ENCODE peak calls at places on chromosome 1, in ten cellular contexts. One of them, this sample, is unnamed.

GRCh38 chr1:77412069-77412793 is 130.4 kb downstream of the AK5 start:
- DNase-seq in right cardiac atrium: no peak
- DNase-seq in COR-L47: no peak
- DNase-seq in T47D: no peak
- DNase-seq in T-cell: no peak
- DNase-seq in neuronal stem cell: no peak
- DNase-seq in effector CD8-positive, alpha-beta T cell: no peak
- DNase-seq in heart left ventricle: no peak
- DNase-seq in activated effector memory CD4-positive, alpha-beta T cell treated with Interleukin-2 at 50 U/mL for 16 hours: no peak
- DNase-seq in H54: peak; percentile 25
- DNase-seq in this sample: peak; percentile 83

GRCh38 chr1:206931709-206932108 is 10.0 kb upstream of the FCMR start:
- DNase-seq in neuronal stem cell: no peak
- DNase-seq in activated effector memory CD4-positive, alpha-beta T cell treated with Interleukin-2 at 50 U/mL for 16 hours: no peak
- DNase-seq in T-cell: no peak
- DNase-seq in H54: no peak
- DNase-seq in COR-L47: no peak
- DNase-seq in effector CD8-positive, alpha-beta T cell: no peak
- DNase-seq in right cardiac atrium: no peak
- DNase-seq in T47D: no peak
- DNase-seq in heart left ventricle: no peak
- DNase-seq in this sample: no peak

GRCh38 chr1:37949524-37950152 is 2.8 kb upstream of the INPP5B start:
- DNase-seq in H54: no peak
- DNase-seq in COR-L47: no peak
- DNase-seq in heart left ventricle: no peak
- DNase-seq in T47D: peak; percentile 18
- DNase-seq in right cardiac atrium: no peak
- DNase-seq in neuronal stem cell: no peak
- DNase-seq in effector CD8-positive, alpha-beta T cell: no peak
- DNase-seq in activated effector memory CD4-positive, alpha-beta T cell treated with Interleukin-2 at 50 U/mL for 16 hours: no peak
- DNase-seq in T-cell: no peak
- DNase-seq in this sample: no peak

GRCh38 chr1:97870574-97870973 is 50.3 kb downstream of the DPYD start:
- DNase-seq in COR-L47: peak; percentile 95
- DNase-seq in neuronal stem cell: peak; percentile 3
- DNase-seq in activated effector memory CD4-positive, alpha-beta T cell treated with Interleukin-2 at 50 U/mL for 16 hours: no peak
- DNase-seq in right cardiac atrium: no peak
- DNase-seq in T-cell: no peak
- DNase-seq in heart left ventricle: no peak
- DNase-seq in H54: no peak
- DNase-seq in T47D: no peak
- DNase-seq in effector CD8-positive, alpha-beta T cell: no peak
- DNase-seq in this sample: no peak

GRCh38 chr1:24990796-24991195 is 60.7 kb upstream of the RUNX3 start:
- DNase-seq in H54: no peak
- DNase-seq in right cardiac atrium: no peak
- DNase-seq in heart left ventricle: no peak
- DNase-seq in neuronal stem cell: no peak
- DNase-seq in effector CD8-positive, alpha-beta T cell: no peak
- DNase-seq in T47D: no peak
- DNase-seq in T-cell: no peak
- DNase-seq in COR-L47: no peak
- DNase-seq in activated effector memory CD4-positive, alpha-beta T cell treated with Interleukin-2 at 50 U/mL for 16 hours: no peak
- DNase-seq in this sample: no peak

GRCh38 chr1:234553241-234554156 is 56.5 kb downstream of the IRF2BP2 start:
- DNase-seq in neuronal stem cell: no peak
- DNase-seq in activated effector memory CD4-positive, alpha-beta T cell treated with Interleukin-2 at 50 U/mL for 16 hours: no peak
- DNase-seq in effector CD8-positive, alpha-beta T cell: no peak
- DNase-seq in H54: no peak
- DNase-seq in T47D: no peak
- DNase-seq in COR-L47: no peak
- DNase-seq in right cardiac atrium: no peak
- DNase-seq in T-cell: no peak
- DNase-seq in heart left ventricle: peak; percentile 3
- DNase-seq in this sample: peak; percentile 45

GRCh38 chr1:235908742-235909520 is 42.2 kb upstream of the LYST start:
- DNase-seq in effector CD8-positive, alpha-beta T cell: no peak
- DNase-seq in neuronal stem cell: no peak
- DNase-seq in heart left ventricle: no peak
- DNase-seq in T-cell: no peak
- DNase-seq in activated effector memory CD4-positive, alpha-beta T cell treated with Interleukin-2 at 50 U/mL for 16 hours: no peak
- DNase-seq in right cardiac atrium: no peak
- DNase-seq in COR-L47: no peak
- DNase-seq in H54: peak; percentile 42
- DNase-seq in T47D: no peak
- DNase-seq in this sample: peak; percentile 64

GRCh38 chr1:77047978-77048614 is 171.1 kb downstream of the PIGK start:
- DNase-seq in right cardiac atrium: no peak
- DNase-seq in effector CD8-positive, alpha-beta T cell: no peak
- DNase-seq in T-cell: no peak
- DNase-seq in T47D: no peak
- DNase-seq in activated effector memory CD4-positive, alpha-beta T cell treated with Interleukin-2 at 50 U/mL for 16 hours: no peak
- DNase-seq in heart left ventricle: no peak
- DNase-seq in COR-L47: no peak
- DNase-seq in neuronal stem cell: no peak
- DNase-seq in H54: no peak
- DNase-seq in this sample: no peak

GRCh38 chr1:225999912-226000337 is 782 bp upstream of the SDE2 start:
- DNase-seq in T-cell: peak; percentile 69
- DNase-seq in COR-L47: no peak
- DNase-seq in effector CD8-positive, alpha-beta T cell: no peak
- DNase-seq in heart left ventricle: no peak
- DNase-seq in neuronal stem cell: no peak
- DNase-seq in activated effector memory CD4-positive, alpha-beta T cell treated with Interleukin-2 at 50 U/mL for 16 hours: no peak
- DNase-seq in H54: no peak
- DNase-seq in T47D: no peak
- DNase-seq in right cardiac atrium: no peak
- DNase-seq in this sample: peak; percentile 63

GRCh38 chr1:13543927-13544556 is 30.2 kb upstream of the LRRC38 start:
- DNase-seq in activated effector memory CD4-positive, alpha-beta T cell treated with Interleukin-2 at 50 U/mL for 16 hours: no peak
- DNase-seq in right cardiac atrium: peak; percentile 75
- DNase-seq in heart left ventricle: peak; percentile 62
- DNase-seq in COR-L47: peak; percentile 10
- DNase-seq in H54: no peak
- DNase-seq in T-cell: no peak
- DNase-seq in effector CD8-positive, alpha-beta T cell: no peak
- DNase-seq in T47D: peak; percentile 63
- DNase-seq in neuronal stem cell: peak; percentile 11
- DNase-seq in this sample: no peak

GRCh38 chr1:15932612-15933011 is 43.3 kb downstream of the ZBTB17 start:
- DNase-seq in neuronal stem cell: no peak
- DNase-seq in activated effector memory CD4-positive, alpha-beta T cell treated with Interleukin-2 at 50 U/mL for 16 hours: no peak
- DNase-seq in T-cell: no peak
- DNase-seq in COR-L47: no peak
- DNase-seq in H54: no peak
- DNase-seq in T47D: no peak
- DNase-seq in right cardiac atrium: no peak
- DNase-seq in effector CD8-positive, alpha-beta T cell: no peak
- DNase-seq in heart left ventricle: no peak
- DNase-seq in this sample: no peak

GRCh38 chr1:39685071-39685470 is 6.2 kb downstream of the HPCAL4 start:
- DNase-seq in right cardiac atrium: no peak
- DNase-seq in effector CD8-positive, alpha-beta T cell: no peak
- DNase-seq in heart left ventricle: no peak
- DNase-seq in T-cell: no peak
- DNase-seq in H54: no peak
- DNase-seq in neuronal stem cell: no peak
- DNase-seq in activated effector memory CD4-positive, alpha-beta T cell treated with Interleukin-2 at 50 U/mL for 16 hours: no peak
- DNase-seq in COR-L47: no peak
- DNase-seq in T47D: no peak
- DNase-seq in this sample: no peak

GRCh38 chr1:233304489-233305102 is 9.1 kb upstream of the PCNX2 start:
- DNase-seq in neuronal stem cell: no peak
- DNase-seq in activated effector memory CD4-positive, alpha-beta T cell treated with Interleukin-2 at 50 U/mL for 16 hours: no peak
- DNase-seq in T47D: peak; percentile 58
- DNase-seq in COR-L47: peak; percentile 32
- DNase-seq in heart left ventricle: no peak
- DNase-seq in T-cell: no peak
- DNase-seq in effector CD8-positive, alpha-beta T cell: no peak
- DNase-seq in H54: no peak
- DNase-seq in right cardiac atrium: no peak
- DNase-seq in this sample: peak; percentile 35

GRCh38 chr1:228937351-228937750 is 202.1 kb downstream of the RHOU start:
- DNase-seq in H54: no peak
- DNase-seq in neuronal stem cell: no peak
- DNase-seq in activated effector memory CD4-positive, alpha-beta T cell treated with Interleukin-2 at 50 U/mL for 16 hours: no peak
- DNase-seq in T47D: no peak
- DNase-seq in effector CD8-positive, alpha-beta T cell: no peak
- DNase-seq in right cardiac atrium: no peak
- DNase-seq in heart left ventricle: no peak
- DNase-seq in COR-L47: no peak
- DNase-seq in T-cell: no peak
- DNase-seq in this sample: no peak

GRCh38 chr1:234408757-234409156 is 35.5 kb downstream of the COA6 start:
- DNase-seq in COR-L47: no peak
- DNase-seq in T47D: no peak
- DNase-seq in H54: no peak
- DNase-seq in activated effector memory CD4-positive, alpha-beta T cell treated with Interleukin-2 at 50 U/mL for 16 hours: peak; percentile 57
- DNase-seq in effector CD8-positive, alpha-beta T cell: no peak
- DNase-seq in heart left ventricle: no peak
- DNase-seq in T-cell: peak; percentile 70
- DNase-seq in neuronal stem cell: no peak
- DNase-seq in right cardiac atrium: no peak
- DNase-seq in this sample: no peak

GRCh38 chr1:58331156-58331555 is 215.4 kb downstream of the OMA1 start:
- DNase-seq in neuronal stem cell: no peak
- DNase-seq in heart left ventricle: no peak
- DNase-seq in H54: no peak
- DNase-seq in T47D: no peak
- DNase-seq in right cardiac atrium: no peak
- DNase-seq in T-cell: no peak
- DNase-seq in effector CD8-positive, alpha-beta T cell: no peak
- DNase-seq in activated effector memory CD4-positive, alpha-beta T cell treated with Interleukin-2 at 50 U/mL for 16 hours: no peak
- DNase-seq in COR-L47: no peak
- DNase-seq in this sample: no peak

GRCh38 chr1:2229921-2230700 is 2.0 kb downstream of the SKI start:
- DNase-seq in neuronal stem cell: no peak
- DNase-seq in T-cell: no peak
- DNase-seq in COR-L47: no peak
- DNase-seq in activated effector memory CD4-positive, alpha-beta T cell treated with Interleukin-2 at 50 U/mL for 16 hours: no peak
- DNase-seq in H54: no peak
- DNase-seq in right cardiac atrium: peak; percentile 86
- DNase-seq in effector CD8-positive, alpha-beta T cell: no peak
- DNase-seq in T47D: no peak
- DNase-seq in heart left ventricle: peak; percentile 48
- DNase-seq in this sample: peak; percentile 52

GRCh38 chr1:227343201-227343600 is 24.9 kb upstream of the CDC42BPA start:
- DNase-seq in heart left ventricle: no peak
- DNase-seq in neuronal stem cell: no peak
- DNase-seq in T47D: no peak
- DNase-seq in COR-L47: no peak
- DNase-seq in T-cell: no peak
- DNase-seq in right cardiac atrium: no peak
- DNase-seq in activated effector memory CD4-positive, alpha-beta T cell treated with Interleukin-2 at 50 U/mL for 16 hours: no peak
- DNase-seq in H54: no peak
- DNase-seq in effector CD8-positive, alpha-beta T cell: no peak
- DNase-seq in this sample: no peak

GRCh38 chr1:17307946-17308345 is at the start of gene PADI4:
- DNase-seq in right cardiac atrium: no peak
- DNase-seq in effector CD8-positive, alpha-beta T cell: no peak
- DNase-seq in activated effector memory CD4-positive, alpha-beta T cell treated with Interleukin-2 at 50 U/mL for 16 hours: no peak
- DNase-seq in COR-L47: no peak
- DNase-seq in neuronal stem cell: no peak
- DNase-seq in T-cell: peak; percentile 1
- DNase-seq in T47D: no peak
- DNase-seq in heart left ventricle: no peak
- DNase-seq in H54: peak; percentile 15
- DNase-seq in this sample: no peak

GRCh38 chr1:153630384-153630783 is 2.1 kb downstream of the S100A1 start:
- DNase-seq in COR-L47: no peak
- DNase-seq in T47D: no peak
- DNase-seq in right cardiac atrium: no peak
- DNase-seq in neuronal stem cell: no peak
- DNase-seq in T-cell: no peak
- DNase-seq in effector CD8-positive, alpha-beta T cell: no peak
- DNase-seq in H54: no peak
- DNase-seq in heart left ventricle: no peak
- DNase-seq in activated effector memory CD4-positive, alpha-beta T cell treated with Interleukin-2 at 50 U/mL for 16 hours: no peak
- DNase-seq in this sample: no peak

GRCh38 chr1:70044832-70045231 is 160.5 kb downstream of the LRRC40 start:
- DNase-seq in T-cell: no peak
- DNase-seq in neuronal stem cell: no peak
- DNase-seq in effector CD8-positive, alpha-beta T cell: no peak
- DNase-seq in T47D: no peak
- DNase-seq in heart left ventricle: no peak
- DNase-seq in H54: no peak
- DNase-seq in COR-L47: no peak
- DNase-seq in right cardiac atrium: no peak
- DNase-seq in activated effector memory CD4-positive, alpha-beta T cell treated with Interleukin-2 at 50 U/mL for 16 hours: no peak
- DNase-seq in this sample: peak; percentile 74

GRCh38 chr1:224127925-224128819 is 14.3 kb downstream of the FBXO28 start:
- DNase-seq in activated effector memory CD4-positive, alpha-beta T cell treated with Interleukin-2 at 50 U/mL for 16 hours: no peak
- DNase-seq in T47D: peak; percentile 21
- DNase-seq in right cardiac atrium: no peak
- DNase-seq in effector CD8-positive, alpha-beta T cell: no peak
- DNase-seq in T-cell: no peak
- DNase-seq in H54: no peak
- DNase-seq in heart left ventricle: no peak
- DNase-seq in COR-L47: no peak
- DNase-seq in neuronal stem cell: no peak
- DNase-seq in this sample: no peak

GRCh38 chr1:212141404-212141803 is 105.9 kb downstream of the DTL start:
- DNase-seq in COR-L47: no peak
- DNase-seq in T47D: no peak
- DNase-seq in H54: no peak
- DNase-seq in T-cell: no peak
- DNase-seq in activated effector memory CD4-positive, alpha-beta T cell treated with Interleukin-2 at 50 U/mL for 16 hours: no peak
- DNase-seq in right cardiac atrium: no peak
- DNase-seq in neuronal stem cell: no peak
- DNase-seq in effector CD8-positive, alpha-beta T cell: no peak
- DNase-seq in heart left ventricle: no peak
- DNase-seq in this sample: no peak

GRCh38 chr1:49197081-49197480 is 420.4 kb upstream of the BEND5 start:
- DNase-seq in neuronal stem cell: no peak
- DNase-seq in COR-L47: no peak
- DNase-seq in effector CD8-positive, alpha-beta T cell: no peak
- DNase-seq in heart left ventricle: no peak
- DNase-seq in activated effector memory CD4-positive, alpha-beta T cell treated with Interleukin-2 at 50 U/mL for 16 hours: no peak
- DNase-seq in H54: no peak
- DNase-seq in right cardiac atrium: no peak
- DNase-seq in T-cell: no peak
- DNase-seq in T47D: no peak
- DNase-seq in this sample: no peak